ENCODE peak calls at places on chromosomes 5 and 9, in six cellular contexts. F is transverse colon, J is suprapubic skin, R is spleen, S is GM23338, K is H1. B is an unnamed sample.

GRCh38 chr5:132782101-132782500 is 5.1 kb upstream of the SEPTIN8 start:
- DNase-seq in J (no peak), F (no peak), K (no peak), R (no peak), S (no peak), B (no peak)

GRCh38 chr5:53087596-53087995 is 22.0 kb downstream of the MOCS2 start:
- DNase-seq in J (no peak), K (no peak), S (no peak), F (no peak), R (no peak), B (no peak)

GRCh38 chr9:135877776-135878527 is 29.4 kb downstream of the CAMSAP1 start:
- DNase-seq in F (no peak), R (no peak), S (no peak), J (no peak), K (no peak), B (no peak)

GRCh38 chr5:141514330-141515111 is 25.6 kb downstream of the PCDHGC5 start:
- DNase-seq in S (peak), J (no peak), F (no peak), R (no peak), K (peak), B (peak)

GRCh38 chr5:89324990-89325389 is 442.0 kb upstream of the MEF2C start:
- DNase-seq in R (no peak), F (no peak), S (no peak), J (no peak), K (no peak), B (no peak)

GRCh38 chr9:127855522-127855921 is 1.1 kb upstream of the ENG start:
- DNase-seq in J (no peak), K (no peak), R (no peak), S (no peak), F (no peak), B (no peak)

GRCh38 chr5:124072570-124072969 is 560.6 kb downstream of the CSNK1G3 start:
- DNase-seq in F (no peak), J (no peak), S (no peak), K (no peak), R (no peak), B (no peak)

GRCh38 chr5:179805529-179806249 is 977 bp downstream of the MGAT4B start:
- DNase-seq in S (peak), R (peak), F (no peak), J (peak), K (no peak), B (no peak)

DNA sequence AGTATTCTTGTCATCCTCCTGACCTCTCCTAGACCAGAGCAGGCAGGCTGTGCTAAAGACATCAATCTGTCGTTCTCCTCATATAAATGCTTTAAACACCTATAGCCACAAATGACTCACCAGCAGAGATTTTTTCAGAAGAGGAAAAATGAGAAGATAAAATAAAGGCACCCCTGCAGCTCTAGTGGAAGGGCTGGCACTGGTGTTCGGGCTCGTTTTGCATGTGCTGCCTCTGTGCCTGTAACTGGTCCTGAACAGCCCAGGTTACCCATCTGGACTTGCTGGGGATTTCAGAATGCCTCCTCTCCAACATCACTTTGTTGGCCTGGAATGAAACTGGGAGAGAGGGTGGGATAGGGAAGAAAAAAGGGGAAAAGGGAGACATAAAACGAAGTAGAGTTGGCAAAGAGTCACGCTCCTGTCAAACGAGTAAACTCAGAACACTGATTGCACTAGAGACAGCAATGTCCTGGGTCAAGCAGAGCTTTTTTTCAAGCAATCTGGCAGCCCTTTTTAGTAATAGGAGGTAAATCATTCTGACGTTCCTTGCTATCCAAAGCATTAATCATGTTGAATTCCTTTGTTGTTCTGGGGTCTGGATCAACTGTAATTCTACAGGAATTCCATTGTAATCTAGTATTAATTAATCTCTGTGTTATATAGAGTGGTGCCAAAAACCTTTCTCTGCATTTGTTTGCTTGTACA is 195.6 kb upstream of the CLINT1 start:
- DNase-seq in J (no peak), R (no peak), F (no peak), S (no peak), K (no peak), B (peak)
- TF ChIP-seq POLR2AphosphoS5 in J (no peak), R (no peak), F (no peak), S (no peak), K (no peak), B (no peak)

GRCh38 chr5:27242258-27242626 is 203.9 kb upstream of the CDH9 start:
- DNase-seq in K (no peak), J (no peak), R (no peak), F (no peak), S (no peak), B (no peak)
- TF ChIP-seq CTCF in K (no peak), J (no peak), R (no peak), F (no peak), S (no peak), B (no peak)

GRCh38 chr5:96425436-96425835 is 7.6 kb downstream of the PCSK1 start:
- DNase-seq in R (no peak), K (no peak), F (no peak), J (no peak), S (no peak), B (no peak)
- TF ChIP-seq POLR2AphosphoS5 in R (no peak), K (no peak), F (no peak), J (no peak), S (no peak), B (no peak)

DNA sequence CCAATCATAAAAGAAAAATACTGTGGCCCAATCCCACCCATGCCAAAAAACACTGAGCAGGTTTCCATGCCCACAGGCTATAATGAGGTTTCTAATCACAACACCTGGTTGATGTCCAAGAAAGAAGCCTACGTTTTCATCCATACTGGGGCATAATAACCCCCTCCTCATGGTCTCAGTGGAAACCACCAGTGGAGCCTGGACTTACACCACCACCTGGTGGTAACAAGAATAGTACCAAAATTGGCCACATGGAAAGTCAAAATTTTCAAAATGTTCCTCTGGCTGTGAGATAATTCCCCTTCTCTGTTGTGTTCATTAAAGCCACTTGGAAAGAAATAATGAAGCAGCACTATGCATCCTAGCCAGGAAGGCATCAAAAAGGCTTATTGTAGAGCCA is 687.3 kb upstream of the ST8SIA4 start:
- DNase-seq in R (no peak), F (no peak), S (peak), J (no peak), K (no peak), B (no peak)
- TF ChIP-seq CTCF in R (no peak), F (no peak), S (peak), J (no peak), K (peak), B (no peak)

GRCh38 chr5:456351-457194 is 13.6 kb downstream of the EXOC3 start:
- DNase-seq in J (peak), S (no peak), F (peak), K (no peak), R (peak), B (no peak)

GRCh38 chr5:457195-457961 is 14.4 kb downstream of the EXOC3 start:
- DNase-seq in R (peak), J (peak), K (no peak), S (no peak), F (peak), B (no peak)

GRCh38 chr5:460413-460700 is 17.4 kb downstream of the EXOC3 start:
- DNase-seq in F (peak), S (no peak), R (no peak), J (peak), K (no peak), B (no peak)

GRCh38 chr5:459562-460412 is 16.8 kb downstream of the EXOC3 start:
- DNase-seq in F (peak), K (no peak), R (peak), S (no peak), J (peak), B (no peak)

GRCh38 chr5:458547-459353 is 15.8 kb downstream of the EXOC3 start:
- DNase-seq in F (peak), K (no peak), S (no peak), J (peak), R (peak), B (no peak)
- TF ChIP-seq POLR2AphosphoS5 in F (no peak), K (no peak), S (no peak), J (no peak), R (no peak), B (no peak)

DNA sequence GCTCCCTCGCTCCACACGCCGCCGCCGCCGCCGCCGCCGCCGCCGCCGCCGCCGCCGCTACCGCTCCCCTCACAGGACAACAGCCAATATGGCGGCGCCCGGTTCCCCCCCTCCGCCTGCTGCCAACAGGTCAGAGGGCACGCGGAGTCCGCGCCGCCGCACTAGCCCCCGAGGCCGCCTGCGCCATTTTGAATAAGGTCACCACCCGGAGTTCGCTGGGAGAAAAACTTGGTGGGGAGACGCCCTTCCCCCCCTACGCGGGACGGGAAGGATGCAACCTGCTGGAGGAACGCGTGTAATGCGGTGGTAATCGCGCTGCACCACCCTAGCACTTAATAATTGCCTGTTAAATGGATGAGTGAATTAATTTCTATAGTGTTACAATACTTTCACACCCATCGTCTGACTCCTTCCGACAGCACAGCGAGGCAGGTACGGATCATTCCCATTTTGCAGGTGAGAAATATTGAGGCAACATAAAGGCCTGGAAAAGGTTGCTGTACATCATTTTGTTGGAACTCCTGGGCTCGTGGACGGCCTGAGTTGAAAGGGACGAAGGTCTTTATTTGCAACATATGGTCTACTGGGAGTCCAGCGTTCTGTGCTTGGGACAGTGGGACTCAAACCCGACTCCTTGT is at the start of gene FAM193B:
- DNase-seq in K (peak), F (peak), S (peak), R (peak), J (peak), B (peak)
- TF ChIP-seq CTCF in K (peak), F (peak), S (peak), R (peak), J (no peak), B (no peak)

GRCh38 chr5:170265527-170265926 is 32.0 kb downstream of the LCP2 start:
- DNase-seq in F (no peak), K (no peak), J (peak), S (peak), R (no peak), B (no peak)
- TF ChIP-seq POLR2AphosphoS5 in F (no peak), K (no peak), J (no peak), S (no peak), R (no peak), B (peak)

B was measured in prostate gland.